ENCODE peak calls at places on chromosomes 4 and X, in five cellular contexts. T, Y, K, D and H are unnamed samples.

GRCh38 chrX:118839334-118839958 is 15.8 kb downstream of the ZCCHC12 start:
- DNase-seq in T (peak), K (no peak), Y (peak), D (peak), H (no peak)

GRCh38 chr4:111630705-111631104 is 514.5 kb upstream of the FAM241A start:
- DNase-seq in T (peak), K (no peak), D (no peak), Y (no peak), H (no peak)

GRCh38 chrX:27439771-27440170 is 23.4 kb downstream of the PPP4R3C start:
- DNase-seq in K (no peak), Y (no peak), T (no peak), D (no peak), H (no peak)

GRCh38 chr4:142407569-142407968 is 438.5 kb downstream of the INPP4B start:
- DNase-seq in T (peak), Y (no peak), K (no peak), D (no peak), H (no peak)

GRCh38 chrX:119186763-119187162 is 49.3 kb upstream of the PGRMC1 start:
- DNase-seq in D (no peak), Y (no peak), T (no peak), K (no peak), H (no peak)

GRCh38 chrX:115709039-115709438 is 148.1 kb downstream of the PLS3 start:
- DNase-seq in T (peak), K (no peak), D (no peak), Y (no peak), H (no peak)

GRCh38 chrX:130002541-130002940 is 20.1 kb downstream of the BCORL1 start:
- DNase-seq in T (no peak), D (no peak), K (no peak), Y (no peak), H (no peak)

GRCh38 chr4:7282094-7282370 is 89.7 kb downstream of the SORCS2 start:
- DNase-seq in K (no peak), T (no peak), Y (no peak), D (no peak), H (no peak)

GRCh38 chr4:185036019-185036418 is 17.7 kb downstream of the HELT start:
- DNase-seq in T (no peak), D (no peak), K (no peak), Y (no peak), H (no peak)

GRCh38 chr4:86223472-86223871 is 136.4 kb downstream of the MAPK10 start:
- DNase-seq in Y (no peak), T (peak), D (no peak), K (peak), H (no peak)

GRCh38 chr4:52848255-52848654 is 13.9 kb upstream of the RASL11B start:
- DNase-seq in Y (no peak), T (no peak), K (no peak), D (no peak), H (no peak)

GRCh38 chr4:100907465-100908454 is 389.9 kb upstream of the EMCN start:
- DNase-seq in K (peak), D (no peak), T (peak), Y (no peak), H (no peak)

GRCh38 chrX:155026727-155027508 is at the start of gene FUNDC2:
- DNase-seq in D (peak), T (peak), K (peak), Y (peak), H (peak)

GRCh38 chr4:83757121-83757621 is 221.3 kb downstream of the GPAT3 start:
- DNase-seq in Y (no peak), D (no peak), K (no peak), T (peak), H (no peak)

GRCh38 chr4:159481936-159482335 is 379.1 kb downstream of the RAPGEF2 start:
- DNase-seq in D (no peak), T (no peak), K (no peak), Y (no peak), H (no peak)

GRCh38 chr4:105139646-105140045 is 7.0 kb upstream of the TET2 start:
- DNase-seq in D (no peak), Y (no peak), T (no peak), K (no peak), H (no peak)

GRCh38 chrX:100512471-100512870 is 72.3 kb upstream of the TNMD start:
- DNase-seq in T (peak), K (no peak), Y (no peak), D (no peak), H (no peak)

GRCh38 chrX:18643243-18643642 is 28.7 kb downstream of the RS1 start:
- DNase-seq in K (no peak), T (no peak), Y (no peak), D (no peak), H (no peak)

GRCh38 chr4:165628572-165628971 is 244.5 kb upstream of the TLL1 start:
- DNase-seq in Y (no peak), K (no peak), T (no peak), D (no peak), H (no peak)

GRCh38 chr4:54082168-54082567 is 17.8 kb upstream of the CHIC2 start:
- DNase-seq in T (peak), D (no peak), Y (peak), K (no peak), H (no peak)

GRCh38 chr4:87853108-87853507 is 20.3 kb downstream of the MEPE start:
- DNase-seq in Y (no peak), K (peak), T (peak), D (no peak), H (no peak)

GRCh38 chrX:41921492-41922124 is 1.7 kb downstream of the CASK start:
- DNase-seq in D (no peak), T (peak), K (peak), Y (no peak), H (peak)

GRCh38 chr4:754221-755120 is 48.8 kb downstream of the PCGF3 start:
- DNase-seq in D (no peak), Y (no peak), K (no peak), T (no peak), H (no peak)

GRCh38 chr4:6772223-6772928 is 10.2 kb upstream of the KIAA0232 start:
- DNase-seq in K (no peak), Y (no peak), D (no peak), T (no peak), H (no peak)

GRCh38 chr4:87370071-87370470 is 20.9 kb downstream of the HSD17B11 start:
- DNase-seq in K (no peak), D (no peak), T (no peak), Y (no peak), H (no peak)

GRCh38 chr4:124044867-124045266 is 648.3 kb downstream of the SPRY1 start:
- DNase-seq in T (no peak), D (no peak), K (no peak), Y (no peak), H (no peak)

GRCh38 chr4:5019274-5019673 is at the start of gene CYTL1:
- DNase-seq in D (no peak), Y (no peak), K (no peak), T (no peak), H (no peak)

GRCh38 chr4:39526810-39527295 is 386 bp downstream of the UGDH start:
- DNase-seq in Y (no peak), T (no peak), D (no peak), K (no peak), H (no peak)

GRCh38 chr4:164012396-164013027 is 518.0 kb downstream of the TMA16 start:
- DNase-seq in K (no peak), T (peak), D (no peak), Y (no peak), H (no peak)

GRCh38 chr4:142940614-142941013 is 94.5 kb upstream of the INPP4B start:
- DNase-seq in K (no peak), D (no peak), T (no peak), Y (no peak), H (no peak)

GRCh38 chrX:66676413-66676812 is 37.5 kb upstream of the EDA2R start:
- DNase-seq in K (no peak), Y (no peak), T (peak), D (no peak), H (no peak)